ENCODE peak calls at places on chromosome 18, in seven cellular contexts. R is Peyer's patch, P is NCI-H1105, B is GM03348, H is type B pancreatic cell, D is progenitor cell of endocrine pancreas, S is NCI-H1436. Y is an unnamed sample.

GRCh38 chr18:64191069-64191468 is 42.2 kb upstream of the LINC00305 start:
- DNase-seq in R (no peak), P (no peak), B (no peak), H (no peak), D (no peak), S (no peak), Y (no peak)

GRCh38 chr18:68874361-68874760 is 76.5 kb downstream of the CCDC102B start:
- DNase-seq in R (no peak), P (no peak), B (peak; percentile 2), H (no peak), D (no peak), S (no peak), Y (no peak)

GRCh38 chr18:10878703-10879102 is 270.7 kb downstream of the PIEZO2 start:
- DNase-seq in R (no peak), P (no peak), B (no peak), H (no peak), D (no peak), S (no peak), Y (no peak)

GRCh38 chr18:9869713-9870430 is 15.9 kb upstream of the TXNDC2 start:
- DNase-seq in R (no peak), P (no peak), B (peak; percentile 51), H (no peak), D (no peak), S (no peak), Y (no peak)

GRCh38 chr18:7754258-7754657 is 187.1 kb downstream of the PTPRM start:
- DNase-seq in R (no peak), P (no peak), B (no peak), H (no peak), D (no peak), S (peak; percentile 2), Y (no peak)

GRCh38 chr18:2846638-2847340 is at the start of gene EMILIN2:
- DNase-seq in R (peak; percentile 75), P (no peak), B (peak; percentile 59), H (no peak), D (peak; percentile 18), S (no peak), Y (peak; percentile 83)

GRCh38 chr18:28163201-28163778 is 13.6 kb downstream of the CDH2 start:
- DNase-seq in R (no peak), P (no peak), B (peak; percentile 18), H (no peak), D (no peak), S (no peak), Y (no peak)

GRCh38 chr18:41731887-41732286 is 223.1 kb upstream of the PIK3C3 start:
- DNase-seq in R (no peak), P (no peak), B (no peak), H (no peak), D (no peak), S (no peak), Y (no peak)

GRCh38 chr18:29874519-29875098 is 1167.9 kb downstream of the DSC3 start:
- DNase-seq in R (no peak), P (peak; percentile 10), B (peak; percentile 34), H (no peak), D (peak; percentile 29), S (peak; percentile 3), Y (no peak)

GRCh38 chr18:41965856-41966255 is 10.8 kb downstream of the PIK3C3 start:
- DNase-seq in R (no peak), P (no peak), B (no peak), H (no peak), D (no peak), S (no peak), Y (no peak)